ENCODE peak calls at places on chromosomes 5 and 9, in ten cellular contexts. F is GM23248, N is K562, Y is neuronal stem cell, A is neural progenitor cell, I is PC-9, P is mammary epithelial cell, M is fibroblast of lung, V is GM23338, X is SK-N-SH. Q is an unnamed sample.

GRCh38 chr5:72041643-72042042 is 65.6 kb upstream of the MAP1B start:
- DNase-seq in X (no peak), M (no peak), I (no peak), A (no peak), V (no peak), Y (no peak), P (no peak), N (no peak), F (no peak), Q (no peak)

GRCh38 chr5:39187873-39188731 is 31.3 kb downstream of the FYB1 start:
- DNase-seq in P (peak; percentile 28), X (no peak), V (no peak), Y (no peak), A (no peak), I (no peak), N (no peak), F (no peak), M (no peak), Q (no peak)

GRCh38 chr9:18437315-18438200 is 36.4 kb upstream of the ADAMTSL1 start:
- DNase-seq in A (peak; percentile 20), F (peak; percentile 68), V (peak; percentile 11), P (no peak), N (no peak), X (peak; percentile 53), I (peak; percentile 16), Y (no peak), M (peak; percentile 50), Q (peak; percentile 34)

GRCh38 chr5:17976404-17976803 is 342.1 kb downstream of the TAF11L14 start:
- DNase-seq in A (no peak), M (no peak), N (no peak), P (no peak), Y (no peak), V (no peak), I (no peak), F (no peak), X (no peak), Q (no peak)

GRCh38 chr9:21684831-21685362 is 117.5 kb upstream of the MTAP start:
- DNase-seq in Y (no peak), P (peak; percentile 100), N (no peak), X (no peak), F (peak; percentile 82), A (no peak), V (no peak), I (peak; percentile 56), M (peak; percentile 100), Q (peak; percentile 100)

GRCh38 chr5:168328804-168329203 is 37.4 kb downstream of the WWC1 start:
- DNase-seq in X (no peak), A (peak; percentile 47), P (no peak), V (peak; percentile 81), I (no peak), N (no peak), Y (no peak), M (no peak), F (no peak), Q (no peak)

GRCh38 chr5:40429258-40430111 is 250.2 kb upstream of the PTGER4 start:
- DNase-seq in V (no peak), I (no peak), F (peak; percentile 27), M (no peak), P (peak; percentile 80), Y (no peak), N (no peak), A (no peak), X (no peak), Q (no peak)

GRCh38 chr5:84437673-84438315 is 53.1 kb upstream of the EDIL3 start:
- DNase-seq in P (peak; percentile 81), Y (no peak), M (peak; percentile 95), V (no peak), F (peak; percentile 76), A (no peak), I (no peak), X (no peak), N (no peak), Q (peak; percentile 94)

GRCh38 chr5:126680215-126680817 is 79.6 kb downstream of the PHAX start:
- DNase-seq in N (peak; percentile 29), V (peak; percentile 49), M (peak; percentile 46), P (peak; percentile 38), A (peak; percentile 45), F (peak; percentile 75), I (no peak), X (peak; percentile 73), Y (no peak), Q (peak; percentile 32)

GRCh38 chr9:35598863-35599590 is 6.0 kb upstream of the TESK1 start:
- DNase-seq in I (peak; percentile 5), A (no peak), Y (no peak), M (no peak), F (no peak), N (no peak), V (peak; percentile 64), P (peak; percentile 10), X (no peak), Q (no peak)

GRCh38 chr9:128244443-128245226 is 31.2 kb downstream of the GOLGA2 start:
- DNase-seq in V (peak; percentile 87), Y (no peak), F (peak; percentile 95), N (peak; percentile 96), I (no peak), A (peak; percentile 62), P (no peak), X (peak; percentile 96), M (peak; percentile 79), Q (peak; percentile 61)

GRCh38 chr5:13993926-13994325 is 49.4 kb upstream of the DNAH5 start:
- DNase-seq in F (no peak), Y (no peak), A (no peak), V (no peak), P (no peak), X (no peak), N (no peak), M (no peak), I (no peak), Q (no peak)

GRCh38 chr9:128324401-128324800 is 1.8 kb downstream of the COQ4 start:
- DNase-seq in Y (no peak), A (no peak), I (no peak), V (no peak), N (no peak), P (no peak), M (no peak), F (no peak), X (no peak), Q (no peak)

GRCh38 chr5:56207537-56207936 is 25.6 kb downstream of the ANKRD55 start:
- DNase-seq in F (peak; percentile 53), P (no peak), V (no peak), M (no peak), I (no peak), Y (no peak), N (no peak), A (no peak), X (no peak), Q (no peak)

GRCh38 chr9:2291980-2292704 is 277.0 kb downstream of the SMARCA2 start:
- DNase-seq in N (no peak), A (no peak), X (no peak), V (no peak), Y (no peak), P (peak; percentile 78), I (peak; percentile 49), M (peak; percentile 21), F (peak; percentile 54), Q (peak; percentile 11)

GRCh38 chr5:133106761-133107572 is 55.2 kb downstream of the HSPA4 start:
- DNase-seq in N (no peak), F (no peak), P (no peak), X (no peak), I (no peak), Y (no peak), V (no peak), M (no peak), A (no peak), Q (no peak)

GRCh38 chr5:171592076-171592475 is 172.6 kb downstream of the FGF18 start:
- DNase-seq in X (no peak), A (peak; percentile 0), Y (no peak), M (no peak), V (no peak), F (no peak), I (no peak), P (no peak), N (no peak), Q (no peak)
- H2AFZ ChIP-seq in X (no peak overlapping the region), A (no peak overlapping the region), Y (no peak overlapping the region), M (no peak overlapping the region), V (peak overlapping the region; percentile 59), F (no peak overlapping the region), I (no peak overlapping the region), P (no peak overlapping the region), N (no peak overlapping the region), Q (no peak overlapping the region)

GRCh38 chr5:125274211-125274610 is 527.8 kb upstream of the ZNF608 start:
- DNase-seq in Y (no peak), A (no peak), P (no peak), N (no peak), M (peak; percentile 36), F (no peak), X (no peak), V (no peak), I (no peak), Q (peak; percentile 8)
- H3K4me3 ChIP-seq in Y (no peak overlapping the region), A (no peak overlapping the region), P (no peak overlapping the region), N (no peak overlapping the region), M (no peak overlapping the region), F (no peak overlapping the region), X (no peak overlapping the region), V (no peak overlapping the region), I (no peak overlapping the region), Q (no peak overlapping the region)

DNA sequence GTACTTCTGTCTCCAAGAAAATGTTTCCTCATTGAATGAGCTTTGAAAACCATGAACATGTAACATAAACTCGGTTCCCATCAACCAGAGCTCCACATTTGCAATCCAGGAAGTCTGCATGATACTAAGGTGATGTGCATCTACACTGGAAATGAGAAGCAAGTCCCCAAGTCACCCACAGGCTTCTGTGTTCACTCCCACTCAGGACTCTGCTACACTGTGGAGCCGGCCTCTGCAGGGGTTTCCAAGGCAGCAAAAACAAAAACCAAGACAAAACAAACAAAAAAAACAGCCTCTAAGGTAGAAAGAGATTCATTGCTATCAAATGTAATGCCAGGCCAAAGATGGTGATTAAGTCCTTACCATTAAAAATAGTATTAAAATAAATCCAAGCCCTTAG is 593.7 kb downstream of the IRX1 start:
- DNase-seq in V (no peak), A (no peak), X (no peak), I (no peak), N (no peak), P (no peak), Y (no peak), M (no peak), F (peak; percentile 1), Q (no peak)
- H2AFZ ChIP-seq in V (no peak overlapping the region), A (no peak overlapping the region), X (no peak overlapping the region), I (no peak overlapping the region), N (no peak overlapping the region), P (no peak overlapping the region), Y (no peak overlapping the region), M (no peak overlapping the region), F (no peak overlapping the region), Q (no peak overlapping the region)

GRCh38 chr9:135886147-135886981 is 21.0 kb downstream of the CAMSAP1 start:
- DNase-seq in F (no peak), X (no peak), A (no peak), I (no peak), M (peak; percentile 84), N (no peak), Y (no peak), P (peak; percentile 77), V (no peak), Q (peak; percentile 77)
- H3K4me3 ChIP-seq in F (no peak overlapping the region), X (no peak overlapping the region), A (no peak overlapping the region), I (no peak overlapping the region), M (no peak overlapping the region), N (no peak overlapping the region), Y (no peak overlapping the region), P (no peak overlapping the region), V (no peak overlapping the region), Q (no peak overlapping the region)

DNA sequence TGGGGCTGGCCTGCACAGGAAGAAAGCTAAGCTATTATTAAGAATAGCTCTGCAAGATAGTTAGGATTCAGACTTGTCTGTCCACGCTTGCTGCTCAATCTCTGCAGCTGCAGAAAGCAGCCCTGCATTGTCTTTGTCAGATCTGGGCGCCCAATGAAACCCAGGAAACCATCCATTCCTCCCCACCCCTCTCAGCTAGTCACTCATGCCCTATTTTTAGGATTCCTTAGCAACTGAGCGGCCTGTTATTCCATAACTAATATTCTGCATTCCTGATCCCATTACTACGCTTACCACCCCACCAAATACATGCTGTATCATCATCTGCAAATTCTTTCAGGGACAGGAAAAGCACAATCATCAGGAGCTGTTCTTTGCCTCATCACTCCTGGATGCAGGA is 52.9 kb upstream of the APC start:
- DNase-seq in Y (no peak), F (peak; percentile 94), V (no peak), N (no peak), P (peak; percentile 9), M (peak; percentile 88), X (no peak), A (no peak), I (no peak), Q (peak; percentile 83)
- H2AFZ ChIP-seq in Y (peak overlapping the region; percentile 81), F (peak overlapping the region; percentile 6), V (peak overlapping the region; percentile 34), N (no peak overlapping the region), P (no peak overlapping the region), M (peak overlapping the region; percentile 47), X (peak overlapping the region; percentile 82), A (peak overlapping the region; percentile 59), I (no peak overlapping the region), Q (peak overlapping the region; percentile 30)

Q was measured in astrocyte.